ENCODE peak calls at places on chromosomes 6 and 20, in five cellular contexts. M is H9, O is fibroblast of lung, Z is mammary epithelial cell, C is IMR-90. K is an unnamed sample.

GRCh38 chr20:46406986-46407670 is 713 bp upstream of the ELMO2 start:
- DNase-seq in M (no peak), O (peak; percentile 31), Z (peak; percentile 59), C (peak; percentile 15), K (no peak)

GRCh38 chr6:56671651-56672461 is 29.2 kb upstream of the DST start:
- DNase-seq in M (no peak), O (no peak), Z (no peak), C (no peak), K (peak; percentile 54)

GRCh38 chr20:60204601-60205000 is 246.4 kb downstream of the CDH26 start:
- DNase-seq in M (no peak), O (no peak), Z (no peak), C (no peak), K (no peak)

GRCh38 chr6:169099411-169100202 is 154.0 kb downstream of the THBS2 start:
- DNase-seq in M (peak; percentile 33), O (peak; percentile 63), Z (peak; percentile 35), C (peak; percentile 70), K (no peak)

GRCh38 chr6:7684843-7685242 is 41.1 kb upstream of the BMP6 start:
- DNase-seq in M (peak; percentile 82), O (no peak), Z (no peak), C (no peak), K (no peak)

GRCh38 chr20:21571841-21572690 is 58.2 kb upstream of the NKX2-2 start:
- DNase-seq in M (no peak), O (no peak), Z (no peak), C (no peak), K (peak; percentile 18)

GRCh38 chr6:133241088-133241900 is at the start of gene EYA4:
- DNase-seq in M (peak; percentile 52), O (peak; percentile 46), Z (peak; percentile 19), C (peak; percentile 74), K (no peak)

GRCh38 chr6:53746442-53747103 is 48.2 kb upstream of the LRRC1 start:
- DNase-seq in M (no peak), O (no peak), Z (peak; percentile 89), C (no peak), K (no peak)

GRCh38 chr20:55530763-55531162 is 474.6 kb downstream of the CBLN4 start:
- DNase-seq in M (no peak), O (no peak), Z (peak; percentile 18), C (no peak), K (no peak)

GRCh38 chr6:106080106-106081095 is 5.7 kb upstream of the PRDM1 start:
- DNase-seq in M (no peak), O (no peak), Z (no peak), C (no peak), K (no peak)

GRCh38 chr6:56798163-56798562 is 155.5 kb upstream of the DST start:
- DNase-seq in M (no peak), O (peak; percentile 67), Z (no peak), C (peak; percentile 90), K (no peak)

GRCh38 chr20:22379472-22379871 is 204.9 kb downstream of the FOXA2 start:
- DNase-seq in M (no peak), O (peak; percentile 49), Z (peak; percentile 99), C (no peak), K (no peak)

GRCh38 chr6:149242883-149243282 is 74.6 kb upstream of the TAB2 start:
- DNase-seq in M (no peak), O (peak; percentile 58), Z (no peak), C (peak; percentile 53), K (no peak)

GRCh38 chr6:71965404-71965803 is 79.1 kb downstream of the RIMS1 start:
- DNase-seq in M (no peak), O (peak; percentile 6), Z (no peak), C (no peak), K (no peak)

GRCh38 chr20:37845261-37845681 is 57.7 kb upstream of the VSTM2L start:
- DNase-seq in M (no peak), O (no peak), Z (no peak), C (no peak), K (no peak)

GRCh38 chr20:23225407-23226060 is 125.1 kb upstream of the NXT1 start:
- DNase-seq in M (no peak), O (peak; percentile 76), Z (peak; percentile 89), C (peak; percentile 82), K (no peak)

GRCh38 chr6:140346461-140346860 is 972.0 kb upstream of the CITED2 start:
- DNase-seq in M (no peak), O (peak; percentile 65), Z (no peak), C (peak; percentile 26), K (peak; percentile 97)

GRCh38 chr20:20407891-20408805 is 40.2 kb downstream of the INSM1 start:
- DNase-seq in M (no peak), O (peak; percentile 49), Z (no peak), C (peak; percentile 35), K (no peak)

GRCh38 chr20:50536333-50536732 is 26.1 kb downstream of the PTPN1 start:
- DNase-seq in M (no peak), O (peak; percentile 56), Z (no peak), C (no peak), K (no peak)

GRCh38 chr20:50533061-50533460 is 22.9 kb downstream of the PTPN1 start:
- DNase-seq in M (no peak), O (no peak), Z (no peak), C (peak; percentile 81), K (no peak)

GRCh38 chr20:50534567-50534966 is 24.4 kb downstream of the PTPN1 start:
- DNase-seq in M (no peak), O (peak; percentile 89), Z (no peak), C (peak; percentile 87), K (no peak)

GRCh38 chr20:50533464-50533863 is 23.3 kb downstream of the PTPN1 start:
- DNase-seq in M (no peak), O (no peak), Z (no peak), C (no peak), K (no peak)

DNA sequence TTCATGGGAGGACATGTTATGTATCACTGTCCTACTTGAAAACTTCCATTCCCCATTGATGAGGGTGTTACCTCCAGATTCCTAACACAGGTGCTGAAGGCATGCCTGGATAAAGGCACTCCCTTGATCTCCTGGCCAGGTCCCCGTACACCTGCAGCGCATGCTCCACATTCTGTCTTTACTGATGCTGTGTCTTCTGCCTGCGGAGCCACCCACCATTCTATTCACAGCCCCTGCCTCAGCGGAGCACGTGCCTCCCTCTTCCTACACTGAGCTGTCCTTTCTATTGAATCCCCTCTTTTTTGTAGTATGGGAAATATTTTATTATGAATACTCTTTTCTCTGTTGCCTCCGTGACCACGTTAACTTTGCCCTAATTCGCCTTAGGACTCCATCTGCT is 25.0 kb downstream of the PTPN1 start:
- DNase-seq in M (no peak), O (no peak), Z (no peak), C (no peak), K (no peak)
- H3K9ac ChIP-seq in M (no peak overlapping the region), O (no peak overlapping the region), Z (no peak overlapping the region), C (peak overlapping the region; percentile 58), K (no peak overlapping the region)

DNA sequence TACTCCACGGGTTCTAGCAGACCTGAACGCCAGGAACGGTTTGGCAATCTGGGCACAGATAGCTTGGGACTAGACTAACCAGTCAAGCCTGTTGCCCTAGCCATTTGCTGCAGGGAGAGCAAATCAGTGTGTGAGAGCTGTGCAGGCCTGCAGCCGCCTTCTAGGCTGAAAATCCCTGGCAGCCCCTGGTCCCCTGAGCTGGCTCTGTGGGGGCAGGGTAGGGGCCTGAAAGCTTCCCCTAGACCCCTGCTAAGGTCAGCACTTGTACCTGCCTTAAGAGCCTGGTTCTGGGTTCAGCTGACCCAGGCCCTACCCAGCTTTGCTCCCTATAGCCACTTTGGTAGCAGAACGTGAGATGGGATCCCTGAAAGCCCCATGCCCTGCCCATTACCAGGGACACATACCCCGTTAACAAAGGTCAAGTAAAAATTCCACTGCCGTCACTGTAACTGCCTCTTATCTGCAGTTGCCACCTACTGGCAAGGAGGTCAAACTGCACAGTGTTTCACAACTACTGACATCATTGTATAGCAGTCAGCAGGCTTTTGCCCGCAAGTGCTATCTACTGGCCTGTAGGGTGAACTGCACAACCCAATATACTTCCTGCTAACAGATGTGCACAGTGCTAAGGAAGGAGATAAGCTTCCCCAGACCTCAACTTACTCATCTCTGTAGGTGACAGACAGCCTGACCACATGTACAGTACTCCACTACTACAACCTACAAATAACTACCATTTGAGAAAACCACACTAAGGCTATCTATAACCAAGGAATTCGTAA is 95.1 kb upstream of the OLIG3 start:
- DNase-seq in M (peak; percentile 86), O (peak; percentile 35), Z (peak; percentile 45), C (peak; percentile 50), K (peak; percentile 15)
- TF ChIP-seq CTCF in M (peak; percentile 97), O (peak; percentile 43), Z (peak; percentile 44), C (peak; percentile 45), K (peak; percentile 35)

DNA sequence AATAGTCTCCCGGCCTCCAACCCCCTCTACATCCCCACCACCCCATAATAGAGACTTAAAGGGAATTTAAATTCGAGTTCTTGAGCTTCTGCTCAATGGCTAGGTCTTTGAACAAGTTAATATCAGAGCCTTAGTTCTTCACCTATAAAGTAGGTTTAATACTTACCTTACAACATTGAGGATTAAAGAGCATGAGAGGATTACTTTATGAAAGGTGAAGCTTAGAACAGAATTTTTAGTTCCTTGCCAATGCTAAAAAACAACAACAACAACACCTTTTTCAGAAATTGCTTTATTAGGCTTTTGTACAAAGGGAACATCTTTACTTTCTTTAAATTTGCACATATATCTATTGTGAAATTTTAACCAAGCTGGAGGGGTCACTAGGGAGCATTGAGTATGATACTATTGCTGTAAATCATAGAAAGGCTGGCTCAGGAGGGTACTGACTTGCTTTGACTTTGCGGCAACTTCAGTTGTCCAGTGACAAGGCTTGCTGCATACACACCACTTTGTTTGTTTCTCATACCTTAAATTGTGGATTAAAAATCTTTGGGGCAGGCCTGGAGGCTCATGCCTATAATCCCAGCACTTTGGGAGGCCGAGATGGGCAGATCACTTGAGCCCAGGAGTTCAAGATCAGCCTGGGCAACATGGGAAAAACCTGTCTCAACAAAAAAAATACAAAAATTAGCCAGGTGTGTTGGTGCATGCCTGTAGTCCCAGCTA is 9.7 kb downstream of the TOP1 start:
- DNase-seq in M (no peak), O (no peak), Z (no peak), C (no peak), K (no peak)
- H3K4me2 ChIP-seq in M (no peak overlapping the region), O (no peak overlapping the region), Z (no peak overlapping the region), C (no peak overlapping the region), K (no peak overlapping the region)

GRCh38 chr6:21958428-21958827 is 338.4 kb downstream of the PRL start:
- DNase-seq in M (no peak), O (no peak), Z (no peak), C (no peak), K (peak; percentile 44)

GRCh38 chr6:21955196-21955595 is 341.6 kb downstream of the PRL start:
- DNase-seq in M (no peak), O (no peak), Z (no peak), C (no peak), K (no peak)

GRCh38 chr6:21949211-21949801 is 347.5 kb downstream of the PRL start:
- DNase-seq in M (no peak), O (peak; percentile 83), Z (no peak), C (peak; percentile 62), K (no peak)

GRCh38 chr6:21952367-21952766 is 344.5 kb downstream of the PRL start:
- DNase-seq in M (no peak), O (no peak), Z (no peak), C (no peak), K (no peak)

GRCh38 chr6:21953831-21954801 is 342.7 kb downstream of the PRL start:
- DNase-seq in M (no peak), O (peak; percentile 85), Z (peak; percentile 9), C (peak; percentile 93), K (peak; percentile 98)
- H3K9ac ChIP-seq in M (no peak overlapping the region), O (no peak overlapping the region), Z (no peak overlapping the region), C (peak overlapping the region; percentile 7), K (no peak overlapping the region)

GRCh38 chr20:34875657-34876160 is 703 bp upstream of the ACSS2 start:
- DNase-seq in M (no peak), O (no peak), Z (no peak), C (no peak), K (no peak)
- TF ChIP-seq CTCF in M (peak; percentile 48), O (peak; percentile 27), Z (peak; percentile 30), C (no peak), K (no peak)